ENCODE peak calls at places on chromosomes 6 and 20, in five cellular contexts. M, Z, O, A and Q are unnamed samples.

GRCh38 chr6:130140084-130140483 is 82.7 kb downstream of the SAMD3 start:
- DNase-seq in M (no peak), Z (no peak), O (no peak), A (no peak), Q (no peak)

GRCh38 chr6:21079468-21080048 is 514.0 kb upstream of the SOX4 start:
- DNase-seq in M (no peak), Z (no peak), O (no peak), A (no peak), Q (no peak)

GRCh38 chr6:44076366-44077200 is 50.7 kb downstream of the MRPL14 start:
- DNase-seq in M (no peak), Z (no peak), O (no peak), A (no peak), Q (peak)

GRCh38 chr6:26019261-26019845 is 56.8 kb downstream of the TRIM38 start:
- DNase-seq in M (no peak), Z (no peak), O (no peak), A (no peak), Q (no peak)

GRCh38 chr6:38179794-38180430 is 360.4 kb downstream of the ZFAND3 start:
- DNase-seq in M (no peak), Z (no peak), O (no peak), A (no peak), Q (no peak)

GRCh38 chr20:48723308-48724264 is 104.2 kb downstream of the PREX1 start:
- DNase-seq in M (no peak), Z (no peak), O (no peak), A (no peak), Q (no peak)

GRCh38 chr6:168347053-168347452 is 27.5 kb upstream of the DACT2 start:
- DNase-seq in M (no peak), Z (no peak), O (no peak), A (no peak), Q (no peak)

GRCh38 chr6:112877134-112878100 is 530.3 kb downstream of the RFPL4B start:
- DNase-seq in M (no peak), Z (no peak), O (no peak), A (no peak), Q (no peak)

GRCh38 chr6:20827798-20828197 is 293.5 kb downstream of the CDKAL1 start:
- DNase-seq in M (no peak), Z (no peak), O (no peak), A (no peak), Q (no peak)

GRCh38 chr6:161618816-161619454 is 345.1 kb upstream of the AGPAT4 start:
- DNase-seq in M (no peak), Z (no peak), O (peak), A (peak), Q (peak)

GRCh38 chr20:34096699-34097420 is 15.2 kb downstream of the EIF2S2 start:
- DNase-seq in M (no peak), Z (no peak), O (no peak), A (no peak), Q (no peak)

GRCh38 chr20:62029951-62030350 is 35.7 kb downstream of the TAF4 start:
- DNase-seq in M (no peak), Z (no peak), O (no peak), A (no peak), Q (no peak)

GRCh38 chr6:1787894-1788293 is 178.2 kb downstream of the FOXC1 start:
- DNase-seq in M (no peak), Z (no peak), O (no peak), A (peak), Q (no peak)

GRCh38 chr20:58547527-58548475 is 32.6 kb upstream of the APCDD1L start:
- DNase-seq in M (no peak), Z (no peak), O (no peak), A (no peak), Q (no peak)

GRCh38 chr6:158737710-158738615 is 81.2 kb downstream of the EZR start:
- DNase-seq in M (no peak), Z (no peak), O (no peak), A (no peak), Q (no peak)

GRCh38 chr6:15086273-15087158 is 159.4 kb upstream of the JARID2 start:
- DNase-seq in M (no peak), Z (no peak), O (peak), A (no peak), Q (no peak)

GRCh38 chr6:40181367-40181766 is 247.1 kb upstream of the MOCS1 start:
- DNase-seq in M (no peak), Z (no peak), O (no peak), A (no peak), Q (no peak)

GRCh38 chr6:162443101-162443500 is 284.5 kb downstream of the PRKN start:
- DNase-seq in M (no peak), Z (no peak), O (no peak), A (no peak), Q (no peak)

GRCh38 chr6:41638002-41638800 is at the start of gene MDFI:
- DNase-seq in M (no peak), Z (no peak), O (peak), A (no peak), Q (no peak)

GRCh38 chr20:1995531-1996310 is 1.9 kb upstream of the PDYN start:
- DNase-seq in M (no peak), Z (no peak), O (no peak), A (no peak), Q (no peak)

GRCh38 chr6:6331393-6331792 is 10.9 kb upstream of the F13A1 start:
- DNase-seq in M (no peak), Z (no peak), O (peak), A (no peak), Q (peak)

GRCh38 chr20:32536861-32537656 is 48.1 kb downstream of the NOL4L start:
- DNase-seq in M (peak), Z (peak), O (no peak), A (no peak), Q (peak)